ENCODE peak calls at places on chromosomes 16 and 17, in four cellular contexts. I, A, O and R are unnamed samples.
A peak's percentile ranks its signal among the peaks of the same experiment; 100 is the strongest.

GRCh38 chr17:77544347-77544746 is 403.6 kb downstream of the SEC14L1 start:
- DNase-seq in A (no peak), I (no peak), O (no peak), R (no peak)

GRCh38 chr17:7330099-7331015 is 1.2 kb upstream of the NEURL4 start:
- DNase-seq in O (peak; percentile 77), A (peak; percentile 81), I (peak; percentile 92), R (peak; percentile 85)

GRCh38 chr16:7839568-7839967 is 506.9 kb downstream of the RBFOX1 start:
- DNase-seq in A (peak; percentile 0), O (no peak), I (no peak), R (no peak)

GRCh38 chr16:88617268-88618031 is 20.9 kb upstream of the IL17C start:
- DNase-seq in I (no peak), O (peak; percentile 49), A (peak; percentile 38), R (no peak)

GRCh38 chr17:74949455-74950115 is 13.9 kb downstream of the OTOP3 start:
- DNase-seq in I (no peak), O (peak; percentile 23), A (no peak), R (no peak)

GRCh38 chr16:56275076-56275475 is 83.8 kb downstream of the GNAO1 start:
- DNase-seq in O (no peak), A (no peak), I (no peak), R (no peak)

GRCh38 chr16:2480948-2481347 is 6.0 kb downstream of the TBC1D24 start:
- DNase-seq in I (no peak), A (no peak), O (no peak), R (no peak)

GRCh38 chr16:12805091-12805490 is 1.4 kb upstream of the CPPED1 start:
- DNase-seq in I (no peak), O (no peak), A (no peak), R (no peak)

GRCh38 chr16:28061702-28062101 is 1.8 kb downstream of the GSG1L start:
- DNase-seq in I (no peak), A (no peak), O (no peak), R (no peak)

GRCh38 chr16:16857603-16858283 is 478.8 kb downstream of the NPIPA7 start:
- DNase-seq in I (no peak), O (peak; percentile 93), A (no peak), R (peak; percentile 35)

GRCh38 chr16:66155933-66156332 is 210.6 kb upstream of the CDH5 start:
- DNase-seq in I (no peak), O (no peak), A (no peak), R (no peak)

GRCh38 chr17:75843577-75844529 is at the start of gene UNC13D:
- DNase-seq in I (no peak), A (no peak), O (no peak), R (peak; percentile 43)

GRCh38 chr17:47806026-47806912 is 15.3 kb downstream of the OSBPL7 start:
- DNase-seq in A (no peak), O (no peak), I (no peak), R (no peak)

GRCh38 chr17:63741251-63742049 is at the start of gene STRADA:
- DNase-seq in I (peak; percentile 99), A (peak; percentile 98), O (peak; percentile 99), R (peak; percentile 100)

GRCh38 chr17:37219876-37220608 is 155.7 kb upstream of the C17orf78 start:
- DNase-seq in I (no peak), O (no peak), A (peak; percentile 35), R (no peak)

GRCh38 chr17:60390881-60391418 is 983 bp downstream of the USP32 start:
- DNase-seq in O (no peak), I (peak; percentile 31), A (peak; percentile 56), R (peak; percentile 41)

GRCh38 chr16:1221628-1222552 is 3.2 kb downstream of the TPSG1 start:
- DNase-seq in I (no peak), A (no peak), O (no peak), R (no peak)

GRCh38 chr17:65013613-65014391 is 42.7 kb downstream of the GNA13 start:
- DNase-seq in A (peak; percentile 95), I (peak; percentile 41), O (no peak), R (peak; percentile 85)

GRCh38 chr17:81223758-81224122 is 975 bp upstream of the CEP131 start:
- DNase-seq in I (no peak), A (no peak), O (peak; percentile 57), R (no peak)

GRCh38 chr17:82932146-82933005 is 92.6 kb upstream of the ZNF750 start:
- DNase-seq in I (no peak), O (no peak), A (peak; percentile 62), R (peak; percentile 76)

GRCh38 chr17:29376667-29377268 is 13.4 kb upstream of the TAOK1 start:
- DNase-seq in A (peak; percentile 93), O (no peak), I (peak; percentile 76), R (peak; percentile 73)

GRCh38 chr16:85584192-85584757 is 28.8 kb upstream of the GSE1 start:
- DNase-seq in O (peak; percentile 40), I (no peak), A (no peak), R (no peak)

GRCh38 chr17:72602517-72603345 is 481.9 kb downstream of the SOX9 start:
- DNase-seq in I (peak; percentile 73), A (peak; percentile 81), O (peak; percentile 22), R (peak; percentile 67)

GRCh38 chr17:39618252-39618913 is 8.4 kb upstream of the PPP1R1B start:
- DNase-seq in O (no peak), A (no peak), I (peak; percentile 53), R (no peak)

GRCh38 chr16:12415072-12415471 is 388.6 kb downstream of the CPPED1 start:
- DNase-seq in A (no peak), O (no peak), I (no peak), R (no peak)

GRCh38 chr17:75976175-75976848 is 2.7 kb downstream of the ACOX1 start:
- DNase-seq in I (no peak), O (no peak), A (peak; percentile 46), R (no peak)

GRCh38 chr16:83728518-83728917 is 79.3 kb upstream of the HSBP1 start:
- DNase-seq in O (peak; percentile 86), A (no peak), I (no peak), R (no peak)

GRCh38 chr17:57628421-57628820 is 116.7 kb downstream of the CCDC182 start:
- DNase-seq in A (no peak), I (no peak), O (no peak), R (no peak)

GRCh38 chr16:89395150-89396142 is 94.9 kb downstream of the ANKRD11 start:
- DNase-seq in A (peak; percentile 98), O (no peak), I (peak; percentile 95), R (peak; percentile 98)

GRCh38 chr17:13787636-13788035 is 185.9 kb upstream of the HS3ST3A1 start:
- DNase-seq in O (no peak), A (no peak), I (no peak), R (no peak)

GRCh38 chr17:56756536-56756935 is 77.2 kb downstream of the C17orf67 start:
- DNase-seq in I (peak; percentile 90), A (peak; percentile 98), O (no peak), R (peak; percentile 82)

GRCh38 chr17:12680407-12680897 is 14.8 kb downstream of the MYOCD start:
- DNase-seq in I (no peak), A (no peak), O (no peak), R (no peak)

GRCh38 chr17:8326591-8327583 is 12.8 kb upstream of the ODF4 start:
- DNase-seq in I (no peak), A (peak; percentile 27), O (peak; percentile 5), R (peak; percentile 17)

GRCh38 chr16:87538160-87538559 is 45.3 kb upstream of the ZCCHC14 start:
- DNase-seq in A (no peak), I (no peak), O (no peak), R (no peak)

GRCh38 chr17:49180303-49180702 is 30.1 kb downstream of the GNGT2 start:
- DNase-seq in O (peak; percentile 25), I (peak; percentile 78), A (peak; percentile 47), R (peak; percentile 44)

GRCh38 chr16:55562936-55563335 is 3.5 kb upstream of the CAPNS2 start:
- DNase-seq in O (no peak), A (no peak), I (no peak), R (peak; percentile 61)

GRCh38 chr17:75325827-75326586 is 36.8 kb upstream of the SLC25A19 start:
- DNase-seq in O (no peak), A (peak; percentile 41), I (peak; percentile 74), R (no peak)